ENCODE peak calls at places on chromosomes 12 and 14, in six cellular contexts. P is MM.1S; J is non-pigmented ciliary epithelial cell; R is GM04504; C is stimulated activated CD4-positive, alpha-beta T cell treated with anti-CD3 and anti-CD28 coated beads, TNF-alpha, amount 100 ng/mL, for 1 hour; F is sciatic nerve. U is an unnamed sample.

GRCh38 chr12:70646850-70647249 is 9.6 kb upstream of the PTPRB start:
- DNase-seq in P (no peak), J (peak), R (no peak), C (no peak), F (no peak), U (no peak)

GRCh38 chr14:21236948-21237797 is 32.1 kb downstream of the HNRNPC start:
- DNase-seq in P (no peak), J (no peak), R (no peak), C (no peak), F (no peak), U (no peak)

GRCh38 chr12:79125358-79125757 is 260.8 kb downstream of the SYT1 start:
- DNase-seq in P (no peak), J (no peak), R (no peak), C (no peak), F (no peak), U (no peak)

GRCh38 chr14:67623114-67623513 is 3.4 kb downstream of the ARG2 start:
- DNase-seq in P (no peak), J (no peak), R (no peak), C (no peak), F (no peak), U (no peak)

GRCh38 chr12:130288201-130288600 is 49.5 kb upstream of the PIWIL1 start:
- DNase-seq in P (no peak), J (no peak), R (no peak), C (no peak), F (no peak), U (no peak)

GRCh38 chr14:106657460-106657859 is 1131.1 kb downstream of the TMEM121 start:
- DNase-seq in P (peak), J (no peak), R (no peak), C (no peak), F (no peak), U (no peak)

GRCh38 chr14:81613341-81614045 is 79.8 kb upstream of the SEL1L start:
- DNase-seq in P (no peak), J (no peak), R (no peak), C (no peak), F (no peak), U (no peak)

GRCh38 chr12:124734224-124734788 is 129.4 kb downstream of the SCARB1 start:
- DNase-seq in P (no peak), J (no peak), R (no peak), C (no peak), F (no peak), U (no peak)

GRCh38 chr14:78403278-78403815 is 233.2 kb downstream of the NRXN3 start:
- DNase-seq in P (no peak), J (peak), R (no peak), C (no peak), F (no peak), U (no peak)

GRCh38 chr14:55477680-55478079 is 37.3 kb upstream of the TBPL2 start:
- DNase-seq in P (no peak), J (no peak), R (no peak), C (no peak), F (no peak), U (peak)